ENCODE peak calls at places on chromosomes 3 and 15, in ten cellular contexts. O is heart left ventricle; A is hepatocyte; I is stomach; E is neural crest cell; P is RWPE2; X is AG04450; N is CD8-positive, alpha-beta T cell; D is right atrium auricular region; K is adrenal gland. L is an unnamed sample.

GRCh38 chr3:82474711-82475110 is 713.3 kb upstream of the GBE1 start:
- DNase-seq in O (no peak), A (no peak), I (no peak), E (no peak), P (no peak), X (no peak), N (no peak), D (no peak), K (no peak), L (no peak)

GRCh38 chr15:63476229-63476632 is 28.2 kb upstream of the USP3 start:
- DNase-seq in O (no peak), A (peak; percentile 71), I (no peak), E (no peak), P (no peak), X (peak; percentile 95), N (no peak), D (no peak), K (peak; percentile 71), L (no peak)

GRCh38 chr3:63763156-63763555 is 55.9 kb upstream of the C3orf49 start:
- DNase-seq in O (no peak), A (no peak), I (no peak), E (no peak), P (no peak), X (no peak), N (no peak), D (no peak), K (no peak), L (no peak)

GRCh38 chr15:60399931-60400330 is 2.1 kb upstream of the ANXA2 start:
- DNase-seq in O (no peak), A (no peak), I (no peak), E (no peak), P (no peak), X (no peak), N (no peak), D (no peak), K (no peak), L (no peak)

GRCh38 chr3:151895881-151896661 is 22.6 kb downstream of the SUCNR1 start:
- DNase-seq in O (no peak), A (no peak), I (no peak), E (no peak), P (no peak), X (no peak), N (no peak), D (no peak), K (no peak), L (no peak)

GRCh38 chr3:192802957-192803899 is 75.9 kb upstream of the FGF12 start:
- DNase-seq in O (no peak), A (peak; percentile 70), I (no peak), E (no peak), P (no peak), X (peak; percentile 6), N (no peak), D (no peak), K (no peak), L (peak; percentile 42)

GRCh38 chr15:96335429-96335807 is 4.9 kb downstream of the NR2F2 start:
- DNase-seq in O (no peak), A (no peak), I (no peak), E (no peak), P (no peak), X (no peak), N (no peak), D (no peak), K (no peak), L (no peak)

GRCh38 chr3:99023590-99024192 is 122.2 kb upstream of the DCBLD2 start:
- DNase-seq in O (no peak), A (peak; percentile 34), I (no peak), E (no peak), P (no peak), X (peak; percentile 27), N (no peak), D (no peak), K (no peak), L (peak; percentile 21)

GRCh38 chr3:127061641-127062040 is 78.7 kb downstream of the PLXNA1 start:
- DNase-seq in O (no peak), A (no peak), I (no peak), E (no peak), P (peak; percentile 33), X (no peak), N (no peak), D (no peak), K (no peak), L (no peak)

GRCh38 chr15:57218826-57219576 is 157.3 kb upstream of the CGNL1 start:
- DNase-seq in O (no peak), A (peak; percentile 65), I (no peak), E (peak; percentile 17), P (no peak), X (peak; percentile 92), N (no peak), D (no peak), K (no peak), L (no peak)

GRCh38 chr3:14144423-14145075 is 19.7 kb downstream of the TMEM43 start:
- DNase-seq in O (peak; percentile 76), A (peak; percentile 97), I (peak; percentile 67), E (no peak), P (no peak), X (peak; percentile 97), N (peak; percentile 57), D (peak; percentile 89), K (peak; percentile 92), L (peak; percentile 92)

DNA sequence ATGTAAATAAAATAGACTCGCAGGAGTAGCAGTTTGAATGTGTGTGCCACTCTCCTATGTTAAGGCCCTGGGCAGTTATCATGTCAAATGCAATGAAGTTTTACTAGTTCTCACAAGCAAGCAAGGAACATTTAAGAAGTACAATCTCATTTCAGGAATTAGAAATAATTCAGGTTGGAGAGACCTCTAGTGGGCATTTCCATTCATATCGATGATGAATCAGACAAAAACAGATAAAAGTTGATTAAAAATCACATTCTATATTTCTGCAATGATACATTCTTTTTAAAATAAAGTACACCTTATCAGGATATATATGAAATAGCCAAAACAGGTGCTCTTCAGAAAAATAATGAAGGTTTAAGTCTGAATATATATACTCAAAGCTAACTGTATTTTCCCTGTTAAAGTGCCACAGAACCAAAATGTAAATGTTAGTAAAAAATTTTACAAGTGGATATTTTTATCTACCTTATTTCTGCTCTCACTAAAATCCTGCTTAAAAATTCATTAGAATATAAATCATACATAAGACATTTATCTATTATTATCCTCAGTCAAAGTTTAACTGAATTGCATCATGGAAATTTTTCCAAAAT is 492.4 kb upstream of the FRG2C start:
- DNase-seq in O (no peak), A (peak; percentile 22), I (no peak), E (no peak), P (no peak), X (no peak), N (no peak), D (no peak), K (no peak), L (no peak)
- TF ChIP-seq CTCF in O (peak; percentile 37), A (peak; percentile 65), I (no peak), E (peak; percentile 73), P (peak; percentile 59), X (peak; percentile 51), N (no peak), D (no peak), K (no peak), L (peak; percentile 42)

DNA sequence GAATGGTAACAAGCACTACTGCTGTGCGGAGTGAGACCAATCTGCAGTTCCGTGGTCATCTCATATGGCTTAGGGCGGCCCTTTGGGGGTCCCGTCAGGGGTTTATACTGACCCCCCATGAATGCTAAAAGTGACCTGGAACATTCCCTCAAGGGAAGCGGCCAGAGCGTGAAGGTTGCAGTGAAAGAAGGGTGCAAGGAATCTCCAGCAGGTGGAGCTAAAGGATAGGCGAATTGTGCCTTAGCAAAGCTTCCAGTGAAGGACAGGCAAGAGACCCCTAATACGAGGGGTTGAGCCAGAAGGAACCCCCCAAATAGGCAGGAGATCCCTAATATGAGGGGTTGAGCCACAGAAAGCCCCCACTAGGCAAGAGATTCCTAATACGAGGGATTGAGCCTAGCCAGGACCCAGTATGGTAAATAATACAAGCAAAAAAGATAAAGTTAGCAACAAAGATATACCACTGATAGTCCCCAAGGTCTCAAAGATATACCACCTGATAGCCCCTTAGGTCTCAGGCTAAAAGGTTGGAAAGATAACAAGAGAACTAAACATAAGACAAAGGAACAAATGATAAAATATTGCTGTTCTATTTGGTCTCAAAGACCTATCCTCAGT is 32.8 kb downstream of the ZNF589 start:
- DNase-seq in O (peak; percentile 47), A (peak; percentile 81), I (peak; percentile 57), E (peak; percentile 64), P (no peak), X (peak; percentile 13), N (peak; percentile 34), D (peak; percentile 63), K (peak; percentile 80), L (peak; percentile 81)
- TF ChIP-seq CTCF in O (peak; percentile 71), A (peak; percentile 82), I (peak; percentile 85), E (peak; percentile 85), P (peak; percentile 88), X (peak; percentile 84), N (peak; percentile 75), D (peak; percentile 61), K (peak; percentile 80), L (peak; percentile 75)

GRCh38 chr3:118863731-118864322 is 170.8 kb downstream of the IGSF11 start:
- DNase-seq in O (no peak), A (no peak), I (no peak), E (no peak), P (no peak), X (no peak), N (no peak), D (no peak), K (no peak), L (no peak)
- TF ChIP-seq CTCF in O (no peak), A (no peak), I (no peak), E (peak; percentile 39), P (peak; percentile 24), X (no peak), N (no peak), D (no peak), K (no peak), L (peak; percentile 44)

GRCh38 chr15:74815121-74815933 is 2.7 kb downstream of the LMAN1L start:
- DNase-seq in O (peak; percentile 63), A (no peak), I (peak; percentile 88), E (no peak), P (no peak), X (no peak), N (no peak), D (no peak), K (peak; percentile 87), L (no peak)

GRCh38 chr15:74815961-74816360 is 3.3 kb downstream of the LMAN1L start:
- DNase-seq in O (no peak), A (no peak), I (no peak), E (no peak), P (no peak), X (no peak), N (no peak), D (no peak), K (peak; percentile 62), L (no peak)

GRCh38 chr15:74816624-74817369 is 4.2 kb downstream of the LMAN1L start:
- DNase-seq in O (no peak), A (no peak), I (no peak), E (no peak), P (no peak), X (no peak), N (no peak), D (no peak), K (no peak), L (no peak)

GRCh38 chr15:74820056-74820455 is 6.4 kb upstream of the CPLX3 start:
- DNase-seq in O (no peak), A (no peak), I (no peak), E (no peak), P (no peak), X (no peak), N (no peak), D (no peak), K (no peak), L (no peak)

DNA sequence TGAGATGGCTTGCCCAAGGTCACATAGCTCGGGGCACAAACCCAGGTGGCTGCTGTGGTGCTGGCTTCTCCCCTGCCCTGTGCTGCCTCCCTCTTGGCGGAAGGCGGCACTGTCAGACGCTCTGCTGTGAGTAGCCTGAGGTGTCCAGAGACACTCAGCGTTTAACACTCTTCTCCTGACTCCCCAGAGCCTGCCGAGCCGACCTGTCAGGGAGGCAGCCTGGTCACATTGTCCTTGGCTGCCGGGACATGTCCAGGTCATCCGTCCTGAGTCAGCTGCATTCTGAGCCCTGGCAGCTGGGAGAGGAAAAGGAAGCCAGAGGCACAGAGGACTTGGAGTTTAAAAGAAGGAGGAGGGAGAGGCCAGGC is 4.7 kb downstream of the LMAN1L start:
- DNase-seq in O (peak; percentile 42), A (peak; percentile 48), I (no peak), E (no peak), P (no peak), X (no peak), N (no peak), D (no peak), K (peak; percentile 93), L (no peak)
- TF ChIP-seq CTCF in O (peak; percentile 29), A (peak; percentile 18), I (no peak), E (peak; percentile 54), P (peak; percentile 60), X (peak; percentile 38), N (no peak), D (no peak), K (peak; percentile 37), L (no peak)